ENCODE peak calls at places on chromosomes 1 and 21, in six cellular contexts. One of them, this sample, is unnamed.

GRCh38 chr1:44033756-44034155 is 2.5 kb upstream of the SLC6A9 start:
- DNase-seq in mucosa of gallbladder: no peak
- DNase-seq in psoas muscle: no peak
- DNase-seq in stimulated activated CD8-positive, alpha-beta memory T cell treated with anti-CD3 and anti-CD28 coated beads, Interleukin-7, amount 100 ng/mL, for 1 hour: no peak
- DNase-seq in DMS79 treated with DMSO at 0.1 percent for 48 hours: no peak
- DNase-seq in AG08396: no peak
- DNase-seq in this sample: no peak

GRCh38 chr21:46096997-46097825 is 701 bp upstream of the COL6A2 start:
- DNase-seq in mucosa of gallbladder: peak; percentile 9
- DNase-seq in psoas muscle: peak; percentile 17
- DNase-seq in stimulated activated CD8-positive, alpha-beta memory T cell treated with anti-CD3 and anti-CD28 coated beads, Interleukin-7, amount 100 ng/mL, for 1 hour: no peak
- DNase-seq in DMS79 treated with DMSO at 0.1 percent for 48 hours: no peak
- DNase-seq in AG08396: peak; percentile 30
- DNase-seq in this sample: no peak

GRCh38 chr1:54284781-54285563 is 85.0 kb downstream of the MRPL37 start:
- DNase-seq in mucosa of gallbladder: no peak
- DNase-seq in psoas muscle: no peak
- DNase-seq in stimulated activated CD8-positive, alpha-beta memory T cell treated with anti-CD3 and anti-CD28 coated beads, Interleukin-7, amount 100 ng/mL, for 1 hour: no peak
- DNase-seq in DMS79 treated with DMSO at 0.1 percent for 48 hours: no peak
- DNase-seq in AG08396: no peak
- DNase-seq in this sample: no peak

GRCh38 chr1:46062651-46063319 is 69.6 kb downstream of the PIK3R3 start:
- DNase-seq in mucosa of gallbladder: no peak
- DNase-seq in psoas muscle: no peak
- DNase-seq in stimulated activated CD8-positive, alpha-beta memory T cell treated with anti-CD3 and anti-CD28 coated beads, Interleukin-7, amount 100 ng/mL, for 1 hour: no peak
- DNase-seq in DMS79 treated with DMSO at 0.1 percent for 48 hours: peak; percentile 19
- DNase-seq in AG08396: peak; percentile 18
- DNase-seq in this sample: no peak

GRCh38 chr21:27677547-27677946 is 710.7 kb upstream of the ADAMTS5 start:
- DNase-seq in mucosa of gallbladder: no peak
- DNase-seq in psoas muscle: no peak
- DNase-seq in stimulated activated CD8-positive, alpha-beta memory T cell treated with anti-CD3 and anti-CD28 coated beads, Interleukin-7, amount 100 ng/mL, for 1 hour: no peak
- DNase-seq in DMS79 treated with DMSO at 0.1 percent for 48 hours: no peak
- DNase-seq in AG08396: no peak
- DNase-seq in this sample: no peak

GRCh38 chr21:20040768-20041167 is 957.4 kb upstream of the NCAM2 start:
- DNase-seq in mucosa of gallbladder: no peak
- DNase-seq in psoas muscle: no peak
- DNase-seq in stimulated activated CD8-positive, alpha-beta memory T cell treated with anti-CD3 and anti-CD28 coated beads, Interleukin-7, amount 100 ng/mL, for 1 hour: no peak
- DNase-seq in DMS79 treated with DMSO at 0.1 percent for 48 hours: no peak
- DNase-seq in AG08396: no peak
- DNase-seq in this sample: no peak

GRCh38 chr1:214444159-214444939 is 107.1 kb downstream of the PTPN14 start:
- DNase-seq in mucosa of gallbladder: no peak
- DNase-seq in psoas muscle: no peak
- DNase-seq in stimulated activated CD8-positive, alpha-beta memory T cell treated with anti-CD3 and anti-CD28 coated beads, Interleukin-7, amount 100 ng/mL, for 1 hour: no peak
- DNase-seq in DMS79 treated with DMSO at 0.1 percent for 48 hours: no peak
- DNase-seq in AG08396: no peak
- DNase-seq in this sample: peak; percentile 70

GRCh38 chr1:162310337-162310736 is 66.3 kb downstream of the SPATA46 start:
- DNase-seq in mucosa of gallbladder: no peak
- DNase-seq in psoas muscle: no peak
- DNase-seq in stimulated activated CD8-positive, alpha-beta memory T cell treated with anti-CD3 and anti-CD28 coated beads, Interleukin-7, amount 100 ng/mL, for 1 hour: no peak
- DNase-seq in DMS79 treated with DMSO at 0.1 percent for 48 hours: no peak
- DNase-seq in AG08396: no peak
- DNase-seq in this sample: no peak

GRCh38 chr21:39062196-39062900 is 120.9 kb downstream of the PSMG1 start:
- DNase-seq in mucosa of gallbladder: no peak
- DNase-seq in psoas muscle: no peak
- DNase-seq in stimulated activated CD8-positive, alpha-beta memory T cell treated with anti-CD3 and anti-CD28 coated beads, Interleukin-7, amount 100 ng/mL, for 1 hour: no peak
- DNase-seq in DMS79 treated with DMSO at 0.1 percent for 48 hours: no peak
- DNase-seq in AG08396: no peak
- DNase-seq in this sample: no peak

GRCh38 chr1:157325220-157325619 is 187.0 kb upstream of the ETV3 start:
- DNase-seq in mucosa of gallbladder: no peak
- DNase-seq in psoas muscle: no peak
- DNase-seq in stimulated activated CD8-positive, alpha-beta memory T cell treated with anti-CD3 and anti-CD28 coated beads, Interleukin-7, amount 100 ng/mL, for 1 hour: no peak
- DNase-seq in DMS79 treated with DMSO at 0.1 percent for 48 hours: no peak
- DNase-seq in AG08396: no peak
- DNase-seq in this sample: no peak

GRCh38 chr21:39263372-39263771 is 50.1 kb downstream of the BRWD1 start:
- DNase-seq in mucosa of gallbladder: no peak
- DNase-seq in psoas muscle: no peak
- DNase-seq in stimulated activated CD8-positive, alpha-beta memory T cell treated with anti-CD3 and anti-CD28 coated beads, Interleukin-7, amount 100 ng/mL, for 1 hour: no peak
- DNase-seq in DMS79 treated with DMSO at 0.1 percent for 48 hours: no peak
- DNase-seq in AG08396: peak; percentile 7
- DNase-seq in this sample: no peak

GRCh38 chr1:1020415-1021009 is 592 bp downstream of the AGRN start:
- DNase-seq in mucosa of gallbladder: no peak
- DNase-seq in psoas muscle: no peak
- DNase-seq in stimulated activated CD8-positive, alpha-beta memory T cell treated with anti-CD3 and anti-CD28 coated beads, Interleukin-7, amount 100 ng/mL, for 1 hour: no peak
- DNase-seq in DMS79 treated with DMSO at 0.1 percent for 48 hours: peak; percentile 19
- DNase-seq in AG08396: peak; percentile 51
- DNase-seq in this sample: no peak

GRCh38 chr21:40179167-40179566 is 311.9 kb downstream of the PCP4 start:
- DNase-seq in mucosa of gallbladder: no peak
- DNase-seq in psoas muscle: no peak
- DNase-seq in stimulated activated CD8-positive, alpha-beta memory T cell treated with anti-CD3 and anti-CD28 coated beads, Interleukin-7, amount 100 ng/mL, for 1 hour: no peak
- DNase-seq in DMS79 treated with DMSO at 0.1 percent for 48 hours: no peak
- DNase-seq in AG08396: no peak
- DNase-seq in this sample: no peak

GRCh38 chr1:83511327-83511726 is 487.6 kb downstream of the TTLL7 start:
- DNase-seq in mucosa of gallbladder: no peak
- DNase-seq in psoas muscle: no peak
- DNase-seq in stimulated activated CD8-positive, alpha-beta memory T cell treated with anti-CD3 and anti-CD28 coated beads, Interleukin-7, amount 100 ng/mL, for 1 hour: no peak
- DNase-seq in DMS79 treated with DMSO at 0.1 percent for 48 hours: peak; percentile 69
- DNase-seq in AG08396: no peak
- DNase-seq in this sample: no peak

GRCh38 chr1:77399250-77400086 is 117.6 kb downstream of the AK5 start:
- DNase-seq in mucosa of gallbladder: no peak
- DNase-seq in psoas muscle: no peak
- DNase-seq in stimulated activated CD8-positive, alpha-beta memory T cell treated with anti-CD3 and anti-CD28 coated beads, Interleukin-7, amount 100 ng/mL, for 1 hour: no peak
- DNase-seq in DMS79 treated with DMSO at 0.1 percent for 48 hours: no peak
- DNase-seq in AG08396: no peak
- DNase-seq in this sample: no peak

GRCh38 chr1:28176492-28177470 is at the start of gene PTAFR:
- DNase-seq in mucosa of gallbladder: no peak
- DNase-seq in psoas muscle: no peak
- DNase-seq in stimulated activated CD8-positive, alpha-beta memory T cell treated with anti-CD3 and anti-CD28 coated beads, Interleukin-7, amount 100 ng/mL, for 1 hour: no peak
- DNase-seq in DMS79 treated with DMSO at 0.1 percent for 48 hours: no peak
- DNase-seq in AG08396: no peak
- DNase-seq in this sample: peak; percentile 94

GRCh38 chr1:172146149-172146850 is 274.2 kb upstream of the C1orf105 start:
- DNase-seq in mucosa of gallbladder: no peak
- DNase-seq in psoas muscle: no peak
- DNase-seq in stimulated activated CD8-positive, alpha-beta memory T cell treated with anti-CD3 and anti-CD28 coated beads, Interleukin-7, amount 100 ng/mL, for 1 hour: no peak
- DNase-seq in DMS79 treated with DMSO at 0.1 percent for 48 hours: no peak
- DNase-seq in AG08396: no peak
- DNase-seq in this sample: no peak

GRCh38 chr1:166888710-166889109 is 12.6 kb upstream of the TADA1 start:
- DNase-seq in mucosa of gallbladder: no peak
- DNase-seq in psoas muscle: no peak
- DNase-seq in stimulated activated CD8-positive, alpha-beta memory T cell treated with anti-CD3 and anti-CD28 coated beads, Interleukin-7, amount 100 ng/mL, for 1 hour: no peak
- DNase-seq in DMS79 treated with DMSO at 0.1 percent for 48 hours: no peak
- DNase-seq in AG08396: no peak
- DNase-seq in this sample: no peak

GRCh38 chr1:221816899-221817298 is 75.0 kb upstream of the DUSP10 start:
- DNase-seq in mucosa of gallbladder: no peak
- DNase-seq in psoas muscle: no peak
- DNase-seq in stimulated activated CD8-positive, alpha-beta memory T cell treated with anti-CD3 and anti-CD28 coated beads, Interleukin-7, amount 100 ng/mL, for 1 hour: no peak
- DNase-seq in DMS79 treated with DMSO at 0.1 percent for 48 hours: no peak
- DNase-seq in AG08396: peak; percentile 52
- DNase-seq in this sample: no peak

GRCh38 chr1:244077473-244078220 is 26.6 kb downstream of the ZBTB18 start:
- DNase-seq in mucosa of gallbladder: no peak
- DNase-seq in psoas muscle: no peak
- DNase-seq in stimulated activated CD8-positive, alpha-beta memory T cell treated with anti-CD3 and anti-CD28 coated beads, Interleukin-7, amount 100 ng/mL, for 1 hour: no peak
- DNase-seq in DMS79 treated with DMSO at 0.1 percent for 48 hours: peak; percentile 14
- DNase-seq in AG08396: no peak
- DNase-seq in this sample: no peak

GRCh38 chr1:7956218-7957032 is 5.1 kb upstream of the PARK7 start:
- DNase-seq in mucosa of gallbladder: no peak
- DNase-seq in psoas muscle: no peak
- DNase-seq in stimulated activated CD8-positive, alpha-beta memory T cell treated with anti-CD3 and anti-CD28 coated beads, Interleukin-7, amount 100 ng/mL, for 1 hour: no peak
- DNase-seq in DMS79 treated with DMSO at 0.1 percent for 48 hours: no peak
- DNase-seq in AG08396: peak; percentile 70
- DNase-seq in this sample: no peak

GRCh38 chr1:9279172-9279840 is 13.4 kb upstream of the SPSB1 start:
- DNase-seq in mucosa of gallbladder: no peak
- DNase-seq in psoas muscle: no peak
- DNase-seq in stimulated activated CD8-positive, alpha-beta memory T cell treated with anti-CD3 and anti-CD28 coated beads, Interleukin-7, amount 100 ng/mL, for 1 hour: no peak
- DNase-seq in DMS79 treated with DMSO at 0.1 percent for 48 hours: no peak
- DNase-seq in AG08396: no peak
- DNase-seq in this sample: no peak

GRCh38 chr1:97621955-97622354 is 298.9 kb downstream of the DPYD start:
- DNase-seq in mucosa of gallbladder: no peak
- DNase-seq in psoas muscle: no peak
- DNase-seq in stimulated activated CD8-positive, alpha-beta memory T cell treated with anti-CD3 and anti-CD28 coated beads, Interleukin-7, amount 100 ng/mL, for 1 hour: no peak
- DNase-seq in DMS79 treated with DMSO at 0.1 percent for 48 hours: no peak
- DNase-seq in AG08396: no peak
- DNase-seq in this sample: no peak

GRCh38 chr1:55249646-55250398 is 34.7 kb upstream of the USP24 start:
- DNase-seq in mucosa of gallbladder: no peak
- DNase-seq in psoas muscle: no peak
- DNase-seq in stimulated activated CD8-positive, alpha-beta memory T cell treated with anti-CD3 and anti-CD28 coated beads, Interleukin-7, amount 100 ng/mL, for 1 hour: no peak
- DNase-seq in DMS79 treated with DMSO at 0.1 percent for 48 hours: no peak
- DNase-seq in AG08396: no peak
- DNase-seq in this sample: no peak

GRCh38 chr1:61056674-61057439 is 25.5 kb upstream of the NFIA start:
- DNase-seq in mucosa of gallbladder: peak; percentile 66
- DNase-seq in psoas muscle: peak; percentile 62
- DNase-seq in stimulated activated CD8-positive, alpha-beta memory T cell treated with anti-CD3 and anti-CD28 coated beads, Interleukin-7, amount 100 ng/mL, for 1 hour: no peak
- DNase-seq in DMS79 treated with DMSO at 0.1 percent for 48 hours: peak; percentile 54
- DNase-seq in AG08396: no peak
- DNase-seq in this sample: peak; percentile 77

GRCh38 chr1:57424231-57425027 is 569 bp upstream of the DAB1 start:
- DNase-seq in mucosa of gallbladder: no peak
- DNase-seq in psoas muscle: no peak
- DNase-seq in stimulated activated CD8-positive, alpha-beta memory T cell treated with anti-CD3 and anti-CD28 coated beads, Interleukin-7, amount 100 ng/mL, for 1 hour: no peak
- DNase-seq in DMS79 treated with DMSO at 0.1 percent for 48 hours: no peak
- DNase-seq in AG08396: peak; percentile 76
- DNase-seq in this sample: no peak

GRCh38 chr1:222694927-222695326 is 17.4 kb downstream of the AIDA start:
- DNase-seq in mucosa of gallbladder: no peak
- DNase-seq in psoas muscle: no peak
- DNase-seq in stimulated activated CD8-positive, alpha-beta memory T cell treated with anti-CD3 and anti-CD28 coated beads, Interleukin-7, amount 100 ng/mL, for 1 hour: no peak
- DNase-seq in DMS79 treated with DMSO at 0.1 percent for 48 hours: no peak
- DNase-seq in AG08396: no peak
- DNase-seq in this sample: no peak

GRCh38 chr1:221169447-221169889 is 290.2 kb downstream of the HLX start:
- DNase-seq in mucosa of gallbladder: no peak
- DNase-seq in psoas muscle: no peak
- DNase-seq in stimulated activated CD8-positive, alpha-beta memory T cell treated with anti-CD3 and anti-CD28 coated beads, Interleukin-7, amount 100 ng/mL, for 1 hour: no peak
- DNase-seq in DMS79 treated with DMSO at 0.1 percent for 48 hours: no peak
- DNase-seq in AG08396: no peak
- DNase-seq in this sample: no peak

GRCh38 chr1:44294588-44295007 is 60.5 kb downstream of the ERI3 start:
- DNase-seq in mucosa of gallbladder: no peak
- DNase-seq in psoas muscle: peak; percentile 66
- DNase-seq in stimulated activated CD8-positive, alpha-beta memory T cell treated with anti-CD3 and anti-CD28 coated beads, Interleukin-7, amount 100 ng/mL, for 1 hour: no peak
- DNase-seq in DMS79 treated with DMSO at 0.1 percent for 48 hours: no peak
- DNase-seq in AG08396: peak; percentile 85
- DNase-seq in this sample: peak; percentile 54

GRCh38 chr1:162091681-162092524 is 22.4 kb downstream of the NOS1AP start:
- DNase-seq in mucosa of gallbladder: no peak
- DNase-seq in psoas muscle: no peak
- DNase-seq in stimulated activated CD8-positive, alpha-beta memory T cell treated with anti-CD3 and anti-CD28 coated beads, Interleukin-7, amount 100 ng/mL, for 1 hour: no peak
- DNase-seq in DMS79 treated with DMSO at 0.1 percent for 48 hours: no peak
- DNase-seq in AG08396: no peak
- DNase-seq in this sample: no peak

GRCh38 chr1:26541816-26542711 is 12.5 kb downstream of the RPS6KA1 start:
- DNase-seq in mucosa of gallbladder: peak; percentile 78
- DNase-seq in psoas muscle: peak; percentile 78
- DNase-seq in stimulated activated CD8-positive, alpha-beta memory T cell treated with anti-CD3 and anti-CD28 coated beads, Interleukin-7, amount 100 ng/mL, for 1 hour: peak; percentile 45
- DNase-seq in DMS79 treated with DMSO at 0.1 percent for 48 hours: no peak
- DNase-seq in AG08396: peak; percentile 57
- DNase-seq in this sample: peak; percentile 98

GRCh38 chr1:50667710-50668356 is 244.6 kb upstream of the DMRTA2 start:
- DNase-seq in mucosa of gallbladder: no peak
- DNase-seq in psoas muscle: no peak
- DNase-seq in stimulated activated CD8-positive, alpha-beta memory T cell treated with anti-CD3 and anti-CD28 coated beads, Interleukin-7, amount 100 ng/mL, for 1 hour: no peak
- DNase-seq in DMS79 treated with DMSO at 0.1 percent for 48 hours: no peak
- DNase-seq in AG08396: no peak
- DNase-seq in this sample: no peak

GRCh38 chr1:7885513-7886298 is 32.8 kb upstream of the UTS2 start:
- DNase-seq in mucosa of gallbladder: peak; percentile 76
- DNase-seq in psoas muscle: no peak
- DNase-seq in stimulated activated CD8-positive, alpha-beta memory T cell treated with anti-CD3 and anti-CD28 coated beads, Interleukin-7, amount 100 ng/mL, for 1 hour: no peak
- DNase-seq in DMS79 treated with DMSO at 0.1 percent for 48 hours: peak; percentile 64
- DNase-seq in AG08396: peak; percentile 27
- DNase-seq in this sample: peak; percentile 58

GRCh38 chr1:94819945-94820746 is at the start of gene SLC44A3:
- DNase-seq in mucosa of gallbladder: peak; percentile 46
- DNase-seq in psoas muscle: peak; percentile 48
- DNase-seq in stimulated activated CD8-positive, alpha-beta memory T cell treated with anti-CD3 and anti-CD28 coated beads, Interleukin-7, amount 100 ng/mL, for 1 hour: no peak
- DNase-seq in DMS79 treated with DMSO at 0.1 percent for 48 hours: peak; percentile 34
- DNase-seq in AG08396: peak; percentile 77
- DNase-seq in this sample: peak; percentile 10

GRCh38 chr1:31891280-31891679 is 46.9 kb downstream of the PTP4A2 start:
- DNase-seq in mucosa of gallbladder: no peak
- DNase-seq in psoas muscle: no peak
- DNase-seq in stimulated activated CD8-positive, alpha-beta memory T cell treated with anti-CD3 and anti-CD28 coated beads, Interleukin-7, amount 100 ng/mL, for 1 hour: no peak
- DNase-seq in DMS79 treated with DMSO at 0.1 percent for 48 hours: no peak
- DNase-seq in AG08396: no peak
- DNase-seq in this sample: no peak

GRCh38 chr1:116495534-116495933 is 75.3 kb downstream of the CD58 start:
- DNase-seq in mucosa of gallbladder: no peak
- DNase-seq in psoas muscle: no peak
- DNase-seq in stimulated activated CD8-positive, alpha-beta memory T cell treated with anti-CD3 and anti-CD28 coated beads, Interleukin-7, amount 100 ng/mL, for 1 hour: no peak
- DNase-seq in DMS79 treated with DMSO at 0.1 percent for 48 hours: no peak
- DNase-seq in AG08396: no peak
- DNase-seq in this sample: no peak

GRCh38 chr1:51284487-51284954 is 45.8 kb downstream of the TTC39A start:
- DNase-seq in mucosa of gallbladder: peak; percentile 75
- DNase-seq in psoas muscle: no peak
- DNase-seq in stimulated activated CD8-positive, alpha-beta memory T cell treated with anti-CD3 and anti-CD28 coated beads, Interleukin-7, amount 100 ng/mL, for 1 hour: no peak
- DNase-seq in DMS79 treated with DMSO at 0.1 percent for 48 hours: peak; percentile 99
- DNase-seq in AG08396: no peak
- DNase-seq in this sample: no peak

GRCh38 chr1:30539856-30540243 is 183.5 kb downstream of the MATN1 start:
- DNase-seq in mucosa of gallbladder: no peak
- DNase-seq in psoas muscle: no peak
- DNase-seq in stimulated activated CD8-positive, alpha-beta memory T cell treated with anti-CD3 and anti-CD28 coated beads, Interleukin-7, amount 100 ng/mL, for 1 hour: no peak
- DNase-seq in DMS79 treated with DMSO at 0.1 percent for 48 hours: no peak
- DNase-seq in AG08396: no peak
- DNase-seq in this sample: no peak

GRCh38 chr1:90616395-90616794 is 100.7 kb downstream of the BARHL2 start:
- DNase-seq in mucosa of gallbladder: no peak
- DNase-seq in psoas muscle: no peak
- DNase-seq in stimulated activated CD8-positive, alpha-beta memory T cell treated with anti-CD3 and anti-CD28 coated beads, Interleukin-7, amount 100 ng/mL, for 1 hour: no peak
- DNase-seq in DMS79 treated with DMSO at 0.1 percent for 48 hours: no peak
- DNase-seq in AG08396: no peak
- DNase-seq in this sample: peak; percentile 64

This sample was measured in Karpas-422.